ENCODE peak calls at places on chromosomes 16 and 17, in ten cellular contexts. I, Z, H, U, O, B, Y, R, V and W are unnamed samples.

GRCh38 chr17:68640601-68641000 is 39.4 kb upstream of the FAM20A start:
- DNase-seq in I (peak), O (no peak), H (no peak), Z (no peak), Y (no peak), U (no peak), B (no peak), V (no peak), R (no peak), W (no peak)

GRCh38 chr17:41211845-41212466 is 14.5 kb upstream of the KRTAP9-2 start:
- DNase-seq in R (no peak), Z (no peak), H (peak), O (no peak), B (peak), Y (no peak), V (peak), U (peak), I (no peak), W (peak)

GRCh38 chr17:19880393-19880792 is 12.7 kb upstream of the ULK2 start:
- DNase-seq in Y (no peak), H (no peak), O (no peak), Z (no peak), I (no peak), B (no peak), U (peak), R (no peak), V (no peak), W (no peak)

GRCh38 chr17:54899721-54900456 is 763 bp upstream of the TOM1L1 start:
- DNase-seq in B (no peak), H (no peak), V (no peak), O (peak), U (no peak), R (no peak), I (no peak), Z (no peak), Y (no peak), W (no peak)

GRCh38 chr17:72501404-72502110 is 380.7 kb downstream of the SOX9 start:
- DNase-seq in H (no peak), B (no peak), U (no peak), Y (no peak), I (no peak), O (peak), Z (no peak), V (no peak), R (no peak), W (no peak)

GRCh38 chr16:85306071-85306792 is 194.0 kb upstream of the CIBAR2 start:
- DNase-seq in Y (peak), V (peak), B (peak), U (peak), I (peak), Z (peak), O (peak), H (peak), R (peak), W (peak)

GRCh38 chr17:67617304-67617899 is 100.3 kb upstream of the NOL11 start:
- DNase-seq in B (no peak), V (no peak), R (no peak), Z (no peak), Y (no peak), I (no peak), H (no peak), O (no peak), U (no peak), W (no peak)

GRCh38 chr16:49700928-49701685 is 154.8 kb downstream of the ZNF423 start:
- DNase-seq in H (no peak), V (peak), R (no peak), B (no peak), U (no peak), Y (peak), O (no peak), Z (no peak), I (peak), W (no peak)

GRCh38 chr17:45384047-45384799 is 48.4 kb downstream of the ARHGAP27 start:
- DNase-seq in H (no peak), R (no peak), U (peak), O (no peak), Z (no peak), I (peak), V (no peak), B (peak), Y (no peak), W (no peak)

GRCh38 chr17:78305801-78306200 is 54.1 kb downstream of the SOCS3 start:
- DNase-seq in U (no peak), V (no peak), R (no peak), B (no peak), Y (no peak), Z (no peak), I (no peak), O (no peak), H (no peak), W (no peak)

GRCh38 chr16:65500919-65501318 is 379.1 kb upstream of the CDH11 start:
- DNase-seq in Y (no peak), H (no peak), Z (no peak), U (no peak), R (no peak), O (no peak), V (no peak), I (no peak), B (no peak), W (no peak)

GRCh38 chr17:72134560-72135399 is 14.0 kb downstream of the SOX9 start:
- DNase-seq in B (peak), H (no peak), O (no peak), R (no peak), I (peak), V (peak), Z (no peak), Y (no peak), U (peak), W (no peak)

GRCh38 chr17:40298726-40299125 is 10.3 kb upstream of the RARA start:
- DNase-seq in O (no peak), B (peak), H (no peak), V (peak), Z (no peak), R (no peak), Y (no peak), I (peak), U (no peak), W (no peak)

GRCh38 chr16:87132361-87133014 is 184.7 kb downstream of the C16orf95 start:
- DNase-seq in I (peak), V (peak), O (no peak), Y (no peak), U (no peak), H (no peak), R (no peak), Z (no peak), B (peak), W (no peak)

GRCh38 chr16:55991843-55992242 is 116.7 kb upstream of the CES5A start:
- DNase-seq in R (no peak), U (no peak), Y (no peak), V (no peak), Z (no peak), B (no peak), I (no peak), H (no peak), O (no peak), W (no peak)

GRCh38 chr17:27778193-27778592 is 22.1 kb downstream of the NOS2 start:
- DNase-seq in B (peak), Y (no peak), R (no peak), I (peak), Z (no peak), U (no peak), O (no peak), H (no peak), V (peak), W (no peak)

GRCh38 chr17:6070280-6070894 is at the start of gene WSCD1:
- DNase-seq in Y (no peak), O (peak), Z (no peak), H (no peak), B (no peak), I (no peak), U (no peak), V (no peak), R (no peak), W (no peak)

GRCh38 chr17:77257596-77258458 is 117.1 kb downstream of the SEC14L1 start:
- DNase-seq in O (no peak), Y (no peak), R (no peak), H (no peak), I (no peak), Z (no peak), B (no peak), V (no peak), U (no peak), W (no peak)

GRCh38 chr16:81684242-81684837 is 94.8 kb upstream of the PLCG2 start:
- DNase-seq in R (no peak), U (no peak), V (no peak), H (no peak), B (no peak), I (no peak), Z (no peak), Y (no peak), O (no peak), W (no peak)

GRCh38 chr16:81431554-81432353 is 12.9 kb upstream of the CMIP start:
- DNase-seq in O (no peak), R (no peak), Y (no peak), I (peak), H (no peak), Z (no peak), U (no peak), B (peak), V (peak), W (peak)

GRCh38 chr16:6841392-6841791 is 491.3 kb upstream of the RBFOX1 start:
- DNase-seq in H (no peak), V (no peak), R (no peak), Y (no peak), B (no peak), I (no peak), Z (no peak), O (no peak), U (no peak), W (no peak)

GRCh38 chr16:4216631-4217030 is 25.2 kb downstream of the SRL start:
- DNase-seq in Z (no peak), I (no peak), V (no peak), H (no peak), B (no peak), Y (no peak), O (no peak), U (no peak), R (no peak), W (no peak)

GRCh38 chr16:19294156-19294649 is 8.7 kb downstream of the CLEC19A start:
- DNase-seq in B (no peak), V (no peak), I (peak), R (peak), U (peak), H (no peak), Y (peak), Z (no peak), O (no peak), W (no peak)

GRCh38 chr16:1379863-1380174 is 28.1 kb downstream of the GNPTG start:
- DNase-seq in V (no peak), O (no peak), I (no peak), R (no peak), Y (no peak), U (no peak), H (no peak), Z (no peak), B (no peak), W (no peak)

GRCh38 chr17:38464723-38465419 is 36.6 kb downstream of the ARHGAP23 start:
- DNase-seq in Z (peak), O (no peak), U (peak), R (no peak), H (peak), I (peak), V (peak), Y (peak), B (peak), W (no peak)

GRCh38 chr17:34195987-34196386 is 59.1 kb upstream of the CCL2 start:
- DNase-seq in U (peak), Y (no peak), O (no peak), R (no peak), V (no peak), B (no peak), H (no peak), I (no peak), Z (no peak), W (no peak)

GRCh38 chr17:51035436-51035835 is 85.2 kb downstream of the SPAG9 start:
- DNase-seq in R (peak), O (no peak), B (peak), U (peak), Z (no peak), I (peak), V (peak), Y (no peak), H (no peak), W (no peak)

GRCh38 chr16:74830646-74831045 is 56.0 kb upstream of the FA2H start:
- DNase-seq in Y (no peak), Z (no peak), R (no peak), B (no peak), I (no peak), H (no peak), U (peak), O (no peak), V (no peak), W (no peak)

GRCh38 chr17:50668025-50668837 is 33.5 kb downstream of the ABCC3 start:
- DNase-seq in H (no peak), R (no peak), O (no peak), Z (no peak), Y (no peak), B (peak), U (peak), I (peak), V (peak), W (no peak)

GRCh38 chr16:67883872-67884261 is 818 bp upstream of the NRN1L start:
- DNase-seq in I (peak), R (peak), Y (peak), O (peak), Z (peak), H (no peak), U (peak), B (no peak), V (peak), W (no peak)

GRCh38 chr17:38994026-38994425 is 26.8 kb upstream of the FBXO47 start:
- DNase-seq in B (no peak), Y (no peak), Z (no peak), I (no peak), U (no peak), H (no peak), O (no peak), V (no peak), R (no peak), W (no peak)

GRCh38 chr16:74984194-74984669 is 691 bp downstream of the WDR59 start:
- DNase-seq in Z (no peak), I (peak), R (peak), Y (no peak), V (peak), H (no peak), B (peak), U (no peak), O (no peak), W (no peak)

GRCh38 chr17:83065660-83066542 is 13.5 kb upstream of the METRNL start:
- DNase-seq in R (no peak), Y (peak), U (no peak), O (no peak), V (no peak), I (no peak), B (no peak), H (no peak), Z (peak), W (no peak)

GRCh38 chr17:79812969-79813825 is 16.3 kb upstream of the CBX8 start:
- DNase-seq in Y (no peak), I (peak), V (no peak), R (peak), Z (no peak), U (no peak), O (no peak), B (no peak), H (no peak), W (no peak)

DNA sequence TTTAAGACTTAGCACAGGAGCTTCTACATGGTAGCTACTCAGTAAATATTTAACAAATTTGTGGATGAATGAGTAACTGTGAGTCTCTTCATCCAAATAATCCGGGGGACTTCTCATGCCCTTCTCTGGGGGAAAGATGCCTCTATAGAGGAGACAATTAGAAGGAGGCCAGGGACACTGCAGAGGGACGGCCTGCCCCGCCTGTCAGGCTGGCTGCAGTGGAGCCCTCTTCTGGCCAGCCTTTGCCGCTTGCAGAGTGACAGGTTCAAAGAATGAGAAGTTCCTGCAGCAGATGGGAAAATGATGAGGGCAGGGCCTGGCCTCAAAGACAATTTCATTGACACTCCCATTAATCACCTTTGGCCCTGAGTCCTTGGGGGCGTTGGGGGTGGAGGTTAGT is 339.1 kb downstream of the MAF start:
- DNase-seq in V (no peak), I (no peak), B (no peak), O (no peak), R (no peak), Y (no peak), H (no peak), Z (no peak), U (no peak), W (peak)
- TF ChIP-seq CTCF in V (peak), I (no peak), B (no peak), O (no peak), R (peak), Y (no peak), H (peak), Z (no peak), U (no peak), W (peak)

DNA sequence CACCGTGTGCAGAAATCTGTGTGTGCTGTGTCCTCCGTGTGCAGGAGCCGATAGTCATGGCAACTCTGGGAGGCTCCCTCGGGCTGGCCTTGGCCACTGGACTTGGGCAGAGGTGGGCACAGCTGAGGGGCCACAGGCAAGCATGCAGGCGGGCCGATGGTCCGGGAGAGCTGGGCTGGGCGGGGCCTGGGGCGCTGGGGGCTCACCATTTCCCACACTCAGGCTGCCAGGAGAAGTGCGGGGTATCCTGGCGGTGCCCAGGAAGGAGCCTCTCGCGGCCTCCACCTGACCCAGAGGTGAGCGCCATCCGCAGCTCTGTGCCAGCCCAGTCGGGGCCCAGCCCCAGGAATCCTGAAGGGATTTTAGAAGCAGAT is 28.4 kb downstream of the BAHCC1 start:
- DNase-seq in O (no peak), U (no peak), R (no peak), Z (no peak), I (no peak), H (no peak), Y (no peak), V (no peak), B (no peak), W (no peak)
- H3K4me3 ChIP-seq in O (no peak), U (no peak), R (no peak), Z (no peak), I (no peak), H (no peak), Y (no peak), V (no peak), B (no peak), W (no peak)

GRCh38 chr16:11370084-11370931 is 25.0 kb downstream of the RMI2 start:
- DNase-seq in V (no peak), H (peak), Z (no peak), U (peak), R (peak), Y (no peak), B (peak), I (no peak), O (no peak), W (peak)

GRCh38 chr16:11374255-11374654 is 29.0 kb downstream of the RMI2 start:
- DNase-seq in H (no peak), Z (no peak), Y (no peak), O (no peak), U (no peak), B (no peak), V (no peak), R (no peak), I (no peak), W (no peak)

GRCh38 chr16:11367483-11367906 is 22.2 kb downstream of the RMI2 start:
- DNase-seq in V (no peak), B (no peak), Z (no peak), I (no peak), U (peak), O (no peak), H (no peak), Y (no peak), R (no peak), W (no peak)

GRCh38 chr16:11372924-11373306 is 27.7 kb downstream of the RMI2 start:
- DNase-seq in V (no peak), Z (no peak), I (no peak), U (no peak), Y (no peak), H (no peak), O (no peak), B (no peak), R (no peak), W (no peak)

GRCh38 chr16:11372073-11372923 is 27.0 kb downstream of the RMI2 start:
- DNase-seq in O (no peak), Z (no peak), B (no peak), U (no peak), I (no peak), R (no peak), V (no peak), Y (no peak), H (no peak), W (no peak)
- TF ChIP-seq CTCF in O (no peak), Z (no peak), B (no peak), U (no peak), I (no peak), R (peak), V (no peak), Y (no peak), H (no peak), W (no peak)

GRCh38 chr17:21843951-21844590 is 151.7 kb downstream of the KCNJ18 start:
- DNase-seq in H (no peak), O (no peak), R (no peak), Y (no peak), B (no peak), U (no peak), Z (no peak), I (no peak), V (no peak), W (no peak)
- H3K4me3 ChIP-seq in H (no peak), O (no peak), R (no peak), Y (no peak), B (no peak), U (no peak), Z (no peak), I (no peak), V (no peak), W (no peak)

DNA sequence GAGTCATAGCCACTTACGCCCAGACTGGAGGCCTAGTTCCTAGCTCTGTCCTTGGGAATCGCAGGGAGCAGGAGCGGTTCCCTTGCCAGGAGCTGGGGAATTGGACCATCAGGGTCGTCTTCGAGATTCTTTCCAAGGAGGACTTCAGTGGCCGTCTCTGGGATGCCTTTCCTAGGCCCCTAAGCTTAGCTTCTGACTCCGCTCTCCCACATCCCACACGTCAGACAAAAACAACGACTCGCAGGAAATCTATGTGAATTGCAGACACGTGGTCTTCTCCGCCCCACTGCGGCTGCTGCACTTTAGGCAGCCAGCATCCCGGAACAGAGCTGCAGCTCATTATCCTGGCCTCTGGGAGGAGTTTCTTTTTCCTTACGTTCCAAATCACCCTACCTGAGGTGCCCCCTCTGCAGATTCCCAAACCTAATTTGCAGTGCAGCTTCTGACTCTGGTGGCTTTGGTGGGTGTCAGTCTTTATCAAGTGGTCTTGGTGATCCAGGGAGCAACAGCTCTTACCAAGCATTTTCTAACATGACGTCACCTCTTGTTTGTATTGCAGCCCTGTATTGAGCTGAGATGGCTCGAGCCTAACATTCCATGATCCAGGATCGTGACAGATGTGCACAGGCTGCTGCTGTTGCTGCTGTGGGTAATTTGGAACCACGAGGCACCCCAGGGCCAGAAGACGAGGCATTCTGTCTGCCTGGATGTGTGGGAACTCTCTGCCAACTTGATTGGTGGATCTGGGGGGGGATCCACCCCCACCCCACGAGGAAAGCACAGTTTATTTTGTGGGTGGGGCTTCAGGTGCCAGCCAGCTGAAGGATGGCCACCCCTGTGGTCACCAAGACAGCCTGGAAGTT is 1.1 kb downstream of the KATNB1 start:
- DNase-seq in Z (no peak), U (peak), B (peak), V (peak), O (peak), I (peak), H (peak), R (peak), Y (no peak), W (peak)
- TF ChIP-seq CTCF in Z (no peak), U (peak), B (peak), V (peak), O (no peak), I (peak), H (peak), R (peak), Y (no peak), W (peak)

GRCh38 chr17:31007695-31008373 is 37.0 kb downstream of the RNF135 start:
- DNase-seq in Y (no peak), I (no peak), Z (no peak), B (no peak), H (no peak), R (no peak), V (no peak), O (no peak), U (no peak), W (no peak)
- H3K4me3 ChIP-seq in Y (peak), I (peak), Z (peak), B (peak), H (peak), R (peak), V (peak), O (peak), U (peak), W (peak)

DNA sequence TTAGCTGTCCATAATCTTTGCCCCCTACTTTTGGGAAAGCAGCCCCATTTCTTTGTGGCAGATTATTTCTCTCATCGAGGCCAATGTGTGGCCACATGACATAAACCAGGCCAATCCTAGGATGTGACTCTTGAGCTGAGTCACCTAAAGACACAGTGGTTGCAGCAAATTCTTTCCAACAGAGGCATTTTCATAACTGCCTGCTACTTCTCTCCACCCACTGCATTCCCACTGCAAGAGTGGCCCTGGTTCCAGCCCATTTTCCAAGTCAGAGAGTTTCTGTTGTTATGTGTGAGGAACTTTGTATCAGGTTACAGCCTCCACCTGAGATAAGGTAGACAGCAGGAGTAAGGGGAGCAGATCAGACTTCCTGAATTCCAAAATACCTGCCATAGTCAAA is 195.2 kb downstream of the RGS9 start:
- DNase-seq in O (no peak), U (peak), Y (no peak), I (peak), H (no peak), B (peak), V (peak), Z (no peak), R (no peak), W (peak)
- TF ChIP-seq CTCF in O (no peak), U (no peak), Y (no peak), I (no peak), H (no peak), B (no peak), V (no peak), Z (no peak), R (no peak), W (no peak)